ENCODE peak calls at places on chromosomes 7 and 10, in six cellular contexts. Y, S, B, D, I and W are unnamed samples.

GRCh38 chr10:23534328-23534727 is 95.5 kb downstream of the OTUD1 start:
- DNase-seq in Y (no peak), S (no peak), B (no peak), D (no peak), I (no peak), W (no peak)

GRCh38 chr7:123666492-123666891 is 10.8 kb downstream of the LMOD2 start:
- DNase-seq in Y (no peak), S (no peak), B (no peak), D (no peak), I (no peak), W (no peak)

GRCh38 chr10:77004917-77005564 is 632.6 kb downstream of the KCNMA1 start:
- DNase-seq in Y (peak), S (no peak), B (no peak), D (peak), I (peak), W (no peak)

GRCh38 chr10:86931872-86932271 is 25.5 kb downstream of the MMRN2 start:
- DNase-seq in Y (no peak), S (no peak), B (no peak), D (no peak), I (peak), W (no peak)

GRCh38 chr7:2138146-2138765 is 94.5 kb downstream of the MAD1L1 start:
- DNase-seq in Y (no peak), S (peak), B (no peak), D (no peak), I (no peak), W (no peak)

GRCh38 chr10:122307669-122308486 is 36.8 kb downstream of the BTBD16 start:
- DNase-seq in Y (peak), S (peak), B (peak), D (no peak), I (peak), W (peak)

GRCh38 chr7:107742678-107743566 is 1.0 kb upstream of the CBLL1 start:
- DNase-seq in Y (peak), S (peak), B (peak), D (peak), I (no peak), W (peak)

GRCh38 chr10:4359003-4359402 is 467.0 kb upstream of the AKR1E2 start:
- DNase-seq in Y (no peak), S (no peak), B (peak), D (no peak), I (peak), W (no peak)

GRCh38 chr7:143258830-143259229 is 4.4 kb upstream of the GSTK1 start:
- DNase-seq in Y (no peak), S (no peak), B (no peak), D (no peak), I (peak), W (no peak)

GRCh38 chr7:134866581-134866980 is 87.1 kb downstream of the CALD1 start:
- DNase-seq in Y (no peak), S (no peak), B (no peak), D (peak), I (peak), W (no peak)

GRCh38 chr7:111931958-111932357 is 274.2 kb downstream of the DOCK4 start:
- DNase-seq in Y (no peak), S (no peak), B (no peak), D (no peak), I (no peak), W (no peak)

GRCh38 chr10:37728830-37729229 is 128.6 kb downstream of the ZNF248 start:
- DNase-seq in Y (no peak), S (no peak), B (no peak), D (no peak), I (no peak), W (no peak)

GRCh38 chr10:129441391-129442009 is 25.5 kb upstream of the MGMT start:
- DNase-seq in Y (no peak), S (no peak), B (no peak), D (no peak), I (no peak), W (no peak)

GRCh38 chr7:123571684-123572083 is 14.1 kb upstream of the NDUFA5 start:
- DNase-seq in Y (no peak), S (no peak), B (no peak), D (no peak), I (peak), W (no peak)

GRCh38 chr10:97318772-97319651 is at the start of gene FRAT1:
- DNase-seq in Y (peak), S (peak), B (peak), D (peak), I (peak), W (no peak)

GRCh38 chr7:128455556-128456254 is at the start of gene HILPDA:
- DNase-seq in Y (peak), S (peak), B (peak), D (peak), I (peak), W (peak)

GRCh38 chr7:1358376-1359050 is 100.8 kb downstream of the MICALL2 start:
- DNase-seq in Y (no peak), S (no peak), B (no peak), D (peak), I (no peak), W (no peak)

GRCh38 chr7:156768698-156769472 is 124.1 kb downstream of the LMBR1 start:
- DNase-seq in Y (no peak), S (no peak), B (no peak), D (no peak), I (no peak), W (no peak)

GRCh38 chr7:73809454-73810090 is 21.2 kb upstream of the CLDN4 start:
- DNase-seq in Y (no peak), S (peak), B (no peak), D (no peak), I (no peak), W (no peak)

GRCh38 chr7:154304740-154305679 is 252.8 kb downstream of the DPP6 start:
- DNase-seq in Y (no peak), S (no peak), B (no peak), D (no peak), I (no peak), W (no peak)

GRCh38 chr10:19290770-19291169 is 242.2 kb downstream of the MALRD1 start:
- DNase-seq in Y (no peak), S (no peak), B (no peak), D (no peak), I (no peak), W (no peak)

GRCh38 chr10:49426490-49427360 is 30.8 kb upstream of the DRGX start:
- DNase-seq in Y (no peak), S (no peak), B (no peak), D (no peak), I (peak), W (no peak)

GRCh38 chr7:141272417-141272816 is 198.6 kb downstream of the TMEM178B start:
- DNase-seq in Y (no peak), S (no peak), B (no peak), D (no peak), I (no peak), W (no peak)

GRCh38 chr7:1611708-1612241 is 41.9 kb upstream of the PSMG3 start:
- DNase-seq in Y (peak), S (no peak), B (no peak), D (peak), I (peak), W (peak)

DNA sequence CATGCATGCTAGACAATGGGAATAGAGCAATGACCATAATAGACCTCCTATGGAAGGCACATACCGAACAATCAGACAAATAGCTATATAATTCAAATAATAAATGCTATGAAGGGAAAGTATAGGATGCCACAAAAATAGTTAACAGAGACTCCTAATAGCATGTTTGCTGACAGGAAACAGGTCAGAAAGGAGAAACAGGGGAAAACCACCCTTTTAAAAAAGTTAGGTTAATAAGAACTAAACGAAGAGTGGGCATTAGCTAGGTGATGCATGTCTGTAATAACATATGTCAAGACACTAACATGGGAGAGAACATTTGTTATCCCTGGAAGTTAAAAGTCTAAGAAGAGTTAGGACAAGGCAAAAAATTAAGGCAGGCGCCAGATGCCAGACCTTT is 58.9 kb downstream of the ABI1 start:
- DNase-seq in Y (no peak), S (no peak), B (no peak), D (no peak), I (no peak), W (no peak)
- H3K4me3 ChIP-seq in Y (no peak), S (no peak), B (no peak), D (no peak), I (no peak), W (no peak)

DNA sequence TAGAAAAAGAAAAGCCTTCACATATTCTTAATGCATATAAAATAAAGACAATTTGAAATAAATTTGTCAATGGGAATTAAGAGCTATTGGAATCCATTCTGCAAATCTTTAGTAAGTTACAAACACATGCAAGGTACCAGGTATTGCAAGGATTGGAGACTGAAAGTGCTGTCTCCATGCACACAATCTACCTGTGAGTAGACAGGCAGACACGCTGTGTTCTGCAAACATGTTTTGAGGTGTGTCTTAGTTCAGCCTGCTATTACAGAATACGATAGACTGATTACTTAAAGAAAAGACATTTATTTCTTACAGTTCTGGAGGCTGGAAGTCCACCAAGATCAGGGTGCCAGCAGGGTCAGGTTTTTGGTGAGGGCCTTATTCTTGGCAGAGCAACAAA is 10.0 kb downstream of the NMT2 start:
- DNase-seq in Y (no peak), S (no peak), B (no peak), D (no peak), I (no peak), W (no peak)
- H3K4me3 ChIP-seq in Y (no peak), S (no peak), B (no peak), D (no peak), I (no peak), W (no peak)

GRCh38 chr10:94008526-94008925 is 14.8 kb downstream of the PLCE1 start:
- DNase-seq in Y (no peak), S (no peak), B (no peak), D (no peak), I (no peak), W (no peak)

GRCh38 chr10:94005050-94005449 is 11.3 kb downstream of the PLCE1 start:
- DNase-seq in Y (no peak), S (peak), B (no peak), D (no peak), I (peak), W (no peak)

GRCh38 chr10:94010116-94010515 is 16.4 kb downstream of the PLCE1 start:
- DNase-seq in Y (no peak), S (no peak), B (no peak), D (no peak), I (no peak), W (no peak)

GRCh38 chr10:94003496-94003895 is 9.8 kb downstream of the PLCE1 start:
- DNase-seq in Y (no peak), S (no peak), B (no peak), D (no peak), I (no peak), W (no peak)

DNA sequence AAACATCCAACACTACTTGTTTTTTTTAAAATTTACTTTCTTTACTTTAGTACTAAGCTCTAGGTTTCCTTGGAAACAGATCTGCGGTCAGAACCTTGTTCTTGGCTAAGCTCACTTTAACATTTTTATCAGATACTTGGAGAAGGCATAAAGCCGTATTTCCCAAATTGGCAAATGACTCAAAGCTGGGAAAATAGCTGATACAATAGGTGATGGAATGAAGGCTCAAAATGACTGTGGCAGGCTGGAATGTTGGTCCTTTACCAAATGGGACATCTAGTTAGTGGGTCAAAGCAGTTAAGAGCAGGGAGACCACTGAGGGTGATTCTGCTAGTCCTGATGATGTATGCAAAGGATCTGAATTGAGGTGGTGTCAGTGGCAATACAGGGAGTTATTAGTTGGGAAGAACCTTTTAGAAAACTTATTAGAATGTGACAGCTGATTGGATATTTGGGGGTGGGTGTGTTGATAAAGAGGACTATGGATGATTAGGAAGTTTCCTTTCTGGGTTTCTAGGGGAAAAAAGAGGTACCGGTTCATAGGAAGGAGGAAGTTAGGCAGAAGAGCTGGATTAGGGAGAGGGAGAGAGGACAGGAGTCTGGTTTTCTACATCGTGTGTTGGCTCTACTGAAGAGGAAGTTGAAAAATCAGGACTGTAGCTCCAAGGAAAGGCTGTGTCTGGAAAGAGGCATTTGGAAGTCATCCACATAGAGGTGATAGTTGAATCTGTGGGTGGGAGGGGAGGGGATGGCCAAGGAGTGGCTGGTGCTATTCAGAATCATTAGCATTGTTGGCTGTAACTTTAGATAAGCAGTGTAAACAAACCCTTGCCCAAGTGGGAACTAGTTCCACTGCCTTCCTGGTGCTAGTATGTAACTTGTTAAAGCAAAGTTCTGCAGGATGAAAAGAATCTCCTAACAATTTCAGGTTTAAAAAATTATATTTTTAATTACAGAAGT is 13.1 kb downstream of the PLCE1 start:
- DNase-seq in Y (no peak), S (peak), B (no peak), D (no peak), I (peak), W (no peak)
- H3K4me3 ChIP-seq in Y (no peak), S (no peak), B (no peak), D (no peak), I (no peak), W (no peak)

GRCh38 chr7:76310102-76310957 is 7.9 kb downstream of the HSPB1 start:
- DNase-seq in Y (no peak), S (peak), B (no peak), D (peak), I (no peak), W (no peak)
- H3K4me3 ChIP-seq in Y (no peak), S (no peak), B (no peak), D (no peak), I (no peak), W (no peak)

DNA sequence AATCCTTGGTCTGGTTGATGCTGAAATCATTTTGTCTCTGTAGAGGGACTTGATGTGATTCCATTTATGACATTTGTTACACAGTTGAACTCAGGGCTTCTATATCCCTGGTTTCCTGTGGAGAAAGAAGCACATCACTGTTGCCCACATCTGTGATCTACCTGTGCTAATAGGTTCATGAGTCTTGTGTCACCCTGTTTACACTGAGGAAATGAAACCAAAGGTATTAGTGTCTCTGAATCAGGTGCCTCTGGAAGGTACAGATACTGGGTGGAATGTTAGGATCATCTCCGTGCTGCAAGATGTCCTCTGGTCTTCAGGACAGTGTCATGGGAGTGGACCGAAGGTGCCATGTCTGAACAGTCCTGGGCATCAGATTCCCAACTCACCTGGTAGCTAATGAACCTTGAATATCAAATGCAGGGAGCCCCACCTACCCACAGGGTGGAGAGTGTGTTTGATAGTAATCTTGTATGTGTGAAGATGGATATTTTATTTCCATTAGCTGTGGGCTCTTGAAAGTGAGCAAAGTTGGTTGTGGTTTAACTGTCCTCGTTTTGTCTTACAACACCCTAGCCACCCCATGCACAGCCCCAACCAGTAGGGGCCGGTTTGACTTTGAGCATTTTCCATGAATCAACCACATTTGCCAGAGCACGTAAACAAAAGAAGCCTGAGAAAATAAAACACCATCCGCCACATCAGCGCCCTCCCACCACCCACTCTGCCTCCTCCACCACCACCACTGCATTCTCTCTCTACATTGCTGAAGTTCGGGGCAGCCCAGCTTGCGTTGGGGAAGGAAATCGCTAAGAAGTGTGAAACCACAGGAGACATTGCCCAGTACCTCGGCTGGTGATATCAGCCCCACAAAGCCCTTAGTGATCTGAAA is 40.7 kb downstream of the TARP start:
- DNase-seq in Y (no peak), S (peak), B (no peak), D (peak), I (peak), W (no peak)
- H3K4me3 ChIP-seq in Y (no peak), S (no peak), B (no peak), D (no peak), I (no peak), W (no peak)

GRCh38 chr10:133276435-133277201 is at the start of gene ADAM8:
- DNase-seq in Y (no peak), S (peak), B (no peak), D (no peak), I (no peak), W (no peak)
- H3K4me3 ChIP-seq in Y (peak), S (peak), B (peak), D (no peak), I (no peak), W (no peak)

GRCh38 chr7:105352018-105352612 is 36.6 kb downstream of the SRPK2 start:
- DNase-seq in Y (peak), S (peak), B (peak), D (no peak), I (peak), W (no peak)

GRCh38 chr7:105355701-105356100 is 33.0 kb downstream of the SRPK2 start:
- DNase-seq in Y (no peak), S (no peak), B (no peak), D (no peak), I (no peak), W (no peak)

GRCh38 chr7:105352922-105353668 is 35.6 kb downstream of the SRPK2 start:
- DNase-seq in Y (no peak), S (no peak), B (no peak), D (no peak), I (peak), W (no peak)

GRCh38 chr7:105353752-105354328 is 34.9 kb downstream of the SRPK2 start:
- DNase-seq in Y (no peak), S (peak), B (peak), D (peak), I (peak), W (no peak)

DNA sequence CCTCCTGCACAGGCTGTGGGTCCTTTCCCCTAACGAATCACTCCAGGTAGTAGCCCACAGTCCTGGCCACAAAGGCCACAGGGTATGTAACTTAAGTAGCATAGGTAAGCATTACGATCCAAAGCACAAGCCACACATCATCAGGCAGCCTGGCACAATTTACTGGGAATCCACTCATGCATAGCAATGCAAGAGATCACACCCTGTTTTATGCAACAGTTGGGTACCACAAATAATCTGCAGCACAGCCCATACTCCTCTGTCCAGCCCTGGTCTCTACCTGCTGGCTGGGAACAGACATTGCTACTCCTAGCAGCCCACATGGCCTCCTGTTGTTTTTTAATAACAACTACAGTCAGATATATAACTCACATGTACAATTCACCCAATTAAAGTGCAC is 34.3 kb downstream of the SRPK2 start:
- DNase-seq in Y (no peak), S (no peak), B (no peak), D (no peak), I (no peak), W (no peak)
- H3K4me3 ChIP-seq in Y (no peak), S (no peak), B (no peak), D (no peak), I (no peak), W (no peak)

DNA sequence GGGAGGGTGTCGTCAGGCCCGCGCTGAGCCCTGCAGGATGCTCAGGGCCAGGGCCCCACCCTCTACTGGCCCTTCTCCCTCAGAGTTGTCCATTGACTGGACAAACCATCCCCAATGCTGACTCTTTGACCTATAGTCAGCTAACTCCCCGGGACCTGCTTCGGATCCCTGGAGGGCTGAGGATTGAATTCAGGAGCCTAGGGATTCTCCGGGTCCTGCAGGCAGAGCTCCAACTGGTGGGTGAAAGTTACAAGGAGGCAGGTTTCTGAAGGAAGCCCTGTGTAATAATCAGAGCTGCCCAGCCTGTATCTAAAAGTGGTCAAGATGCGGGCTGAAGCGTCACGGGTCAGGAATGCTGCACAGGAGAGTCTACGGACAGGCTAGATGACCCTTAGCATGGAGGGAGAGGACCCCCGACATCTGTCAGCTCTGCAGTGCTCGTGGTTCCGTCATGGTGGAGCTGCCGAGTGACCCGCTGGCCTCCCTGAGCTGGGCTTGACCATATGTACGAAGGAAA is 602 bp upstream of the CALHM2 start:
- DNase-seq in Y (no peak), S (no peak), B (no peak), D (no peak), I (peak), W (no peak)
- H3K4me3 ChIP-seq in Y (peak), S (peak), B (peak), D (peak), I (peak), W (no peak)